ENCODE peak calls at places on chromosome 21, in four cellular contexts. One of them, this sample, is unnamed. For H3K9me3, the result is how much of the 10 kb centered on the place peaks cover.

GRCh38 chr21:16058896-16059295 is 329.1 kb downstream of the USP25 start:
- DNase-seq in hepatocyte: no peak
- DNase-seq in HCT116: no peak
- DNase-seq in MM.1S: no peak
- DNase-seq in this sample: no peak

GRCh38 chr21:34946385-34947121 is 102.5 kb downstream of the RUNX1 start:
- DNase-seq in hepatocyte: no peak
- DNase-seq in HCT116: no peak
- DNase-seq in MM.1S: no peak
- DNase-seq in this sample: peak

GRCh38 chr21:42311160-42311559 is 4.0 kb downstream of the TFF3 start:
- DNase-seq in hepatocyte: no peak
- DNase-seq in HCT116: no peak
- DNase-seq in MM.1S: no peak
- DNase-seq in this sample: no peak

GRCh38 chr21:29526545-29526944 is 227.8 kb downstream of the BACH1 start:
- DNase-seq in hepatocyte: no peak
- DNase-seq in HCT116: no peak
- DNase-seq in MM.1S: no peak
- DNase-seq in this sample: peak

GRCh38 chr21:28602581-28602980 is 390.1 kb downstream of the LTN1 start:
- DNase-seq in hepatocyte: no peak
- DNase-seq in HCT116: no peak
- DNase-seq in MM.1S: no peak
- DNase-seq in this sample: no peak

GRCh38 chr21:41890355-41890754 is 11.2 kb upstream of the PRDM15 start:
- DNase-seq in hepatocyte: no peak
- DNase-seq in HCT116: no peak
- DNase-seq in MM.1S: no peak
- DNase-seq in this sample: no peak

GRCh38 chr21:41217656-41218380 is 49.9 kb downstream of the BACE2 start:
- DNase-seq in hepatocyte: peak
- DNase-seq in HCT116: no peak
- DNase-seq in MM.1S: no peak
- DNase-seq in this sample: no peak

GRCh38 chr21:32538147-32538792 is 47.1 kb downstream of the TCP10L start:
- DNase-seq in hepatocyte: no peak
- DNase-seq in HCT116: no peak
- DNase-seq in MM.1S: peak
- DNase-seq in this sample: no peak

GRCh38 chr21:17372200-17372599 is 140.6 kb upstream of the CXADR start:
- DNase-seq in hepatocyte: no peak
- DNase-seq in HCT116: no peak
- DNase-seq in MM.1S: no peak
- DNase-seq in this sample: no peak

GRCh38 chr21:41895643-41896493 is 16.7 kb upstream of the PRDM15 start:
- DNase-seq in hepatocyte: no peak
- DNase-seq in HCT116: no peak
- DNase-seq in MM.1S: no peak
- DNase-seq in this sample: peak

GRCh38 chr21:20739421-20739820 is 258.8 kb upstream of the NCAM2 start:
- DNase-seq in hepatocyte: no peak
- DNase-seq in HCT116: no peak
- DNase-seq in MM.1S: peak
- DNase-seq in this sample: no peak

GRCh38 chr21:42243026-42243425 is 24.1 kb downstream of the ABCG1 start:
- DNase-seq in hepatocyte: no peak
- DNase-seq in HCT116: no peak
- DNase-seq in MM.1S: no peak
- DNase-seq in this sample: peak

GRCh38 chr21:45260191-45260795 is 27.4 kb downstream of the POFUT2 start:
- DNase-seq in hepatocyte: no peak
- DNase-seq in HCT116: no peak
- DNase-seq in MM.1S: no peak
- DNase-seq in this sample: no peak
- TF ChIP-seq EZH2phosphoT487 in hepatocyte: no peak
- TF ChIP-seq EZH2phosphoT487 in HCT116: no peak
- TF ChIP-seq EZH2phosphoT487 in MM.1S: no peak
- TF ChIP-seq EZH2phosphoT487 in this sample: no peak

GRCh38 chr21:36710729-36711048 is 11.8 kb downstream of the SIM2 start:
- DNase-seq in hepatocyte: no peak
- DNase-seq in HCT116: no peak
- DNase-seq in MM.1S: no peak
- DNase-seq in this sample: peak

GRCh38 chr21:36716836-36717235 is 17.9 kb downstream of the SIM2 start:
- DNase-seq in hepatocyte: no peak
- DNase-seq in HCT116: no peak
- DNase-seq in MM.1S: no peak
- DNase-seq in this sample: no peak

GRCh38 chr21:36716387-36716786 is 17.5 kb downstream of the SIM2 start:
- DNase-seq in hepatocyte: no peak
- DNase-seq in HCT116: no peak
- DNase-seq in MM.1S: no peak
- DNase-seq in this sample: no peak

GRCh38 chr21:36709868-36710728 is 11.2 kb downstream of the SIM2 start:
- DNase-seq in hepatocyte: no peak
- DNase-seq in HCT116: no peak
- DNase-seq in MM.1S: no peak
- DNase-seq in this sample: no peak

DNA sequence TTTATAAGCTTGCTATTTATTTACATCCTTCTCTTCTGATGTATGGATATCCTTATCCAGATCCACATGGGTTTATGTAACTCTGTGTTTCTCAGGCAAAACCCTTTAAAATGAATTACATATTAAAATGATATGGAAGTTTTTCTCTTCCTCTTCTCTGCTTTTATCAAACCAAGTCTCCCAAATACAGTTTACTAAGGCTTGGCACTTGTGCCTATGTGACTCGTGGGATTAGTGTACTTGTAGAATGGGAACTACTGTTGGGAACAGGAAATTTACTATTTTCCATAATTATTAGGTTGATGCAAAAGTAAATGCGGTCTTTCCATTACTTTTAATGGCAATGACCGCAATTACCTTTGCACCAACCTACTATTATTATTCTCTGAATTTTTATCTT is 14.8 kb downstream of the SIM2 start:
- DNase-seq in hepatocyte: no peak
- DNase-seq in HCT116: no peak
- DNase-seq in MM.1S: no peak
- DNase-seq in this sample: no peak
- H3K9me3 ChIP-seq in hepatocyte: under half
- H3K9me3 ChIP-seq in HCT116: under half
- H3K9me3 ChIP-seq in MM.1S: under half
- H3K9me3 ChIP-seq in this sample: under half

GRCh38 chr21:45026066-45026745 is 48.2 kb upstream of the ADARB1 start:
- DNase-seq in hepatocyte: no peak
- DNase-seq in HCT116: no peak
- DNase-seq in MM.1S: no peak
- DNase-seq in this sample: no peak

GRCh38 chr21:45029968-45030636 is 44.3 kb upstream of the ADARB1 start:
- DNase-seq in hepatocyte: peak
- DNase-seq in HCT116: no peak
- DNase-seq in MM.1S: no peak
- DNase-seq in this sample: no peak

GRCh38 chr21:45029298-45029967 is 44.9 kb upstream of the ADARB1 start:
- DNase-seq in hepatocyte: peak
- DNase-seq in HCT116: no peak
- DNase-seq in MM.1S: no peak
- DNase-seq in this sample: no peak

GRCh38 chr21:45027241-45028196 is 46.9 kb upstream of the ADARB1 start:
- DNase-seq in hepatocyte: peak
- DNase-seq in HCT116: no peak
- DNase-seq in MM.1S: no peak
- DNase-seq in this sample: no peak

DNA sequence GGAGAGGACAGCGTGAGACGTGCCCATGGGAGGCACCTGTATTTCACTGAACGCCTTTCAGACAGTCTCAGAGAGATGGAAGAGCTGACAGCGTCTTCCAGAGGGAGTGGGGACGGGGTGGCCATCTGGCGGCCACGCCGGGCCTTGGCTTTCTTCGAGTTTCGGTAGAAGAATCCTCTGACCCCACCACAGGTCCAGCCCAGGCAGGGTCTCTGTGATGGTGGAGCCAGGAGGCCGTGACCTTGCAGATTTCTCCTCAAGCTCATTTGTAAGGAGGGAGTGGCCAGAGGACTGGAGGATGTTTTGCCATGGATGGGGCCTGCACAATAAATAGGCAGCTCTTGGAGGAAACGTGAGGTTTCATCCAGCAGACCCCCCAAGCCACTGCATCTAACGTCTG is 47.5 kb upstream of the ADARB1 start:
- DNase-seq in hepatocyte: peak
- DNase-seq in HCT116: no peak
- DNase-seq in MM.1S: no peak
- DNase-seq in this sample: no peak
- TF ChIP-seq CTCF in hepatocyte: no peak
- TF ChIP-seq CTCF in HCT116: no peak
- TF ChIP-seq CTCF in MM.1S: no peak
- TF ChIP-seq CTCF in this sample: no peak

GRCh38 chr21:38766987-38767722 is 38.6 kb upstream of the ETS2 start:
- DNase-seq in hepatocyte: no peak
- DNase-seq in HCT116: no peak
- DNase-seq in MM.1S: peak
- DNase-seq in this sample: peak
- TF ChIP-seq EZH2phosphoT487 in hepatocyte: no peak
- TF ChIP-seq EZH2phosphoT487 in HCT116: no peak
- TF ChIP-seq EZH2phosphoT487 in MM.1S: peak
- TF ChIP-seq EZH2phosphoT487 in this sample: no peak

DNA sequence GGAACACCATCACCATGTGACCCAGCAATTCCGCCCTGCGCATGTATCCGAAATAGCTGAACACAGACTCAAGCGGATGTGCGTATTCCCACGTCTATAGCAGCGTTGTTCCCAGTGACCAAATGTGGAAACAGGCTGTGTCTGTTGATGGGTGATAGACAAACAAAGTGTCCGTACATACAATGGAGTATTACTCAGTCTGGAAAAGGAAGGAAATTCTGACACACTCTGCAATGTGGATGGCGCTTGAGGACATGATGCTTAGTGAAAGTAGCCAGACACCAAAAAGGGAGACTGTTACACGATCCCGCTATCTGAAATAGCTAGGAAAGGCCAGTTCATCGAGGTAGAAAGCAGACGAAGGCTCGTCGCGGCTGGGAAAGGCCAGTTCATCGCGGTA is 25.8 kb downstream of the PDXK start:
- DNase-seq in hepatocyte: no peak
- DNase-seq in HCT116: no peak
- DNase-seq in MM.1S: no peak
- DNase-seq in this sample: no peak
- H3K9me3 ChIP-seq in hepatocyte: under half
- H3K9me3 ChIP-seq in HCT116: under half
- H3K9me3 ChIP-seq in MM.1S: under half
- H3K9me3 ChIP-seq in this sample: under half

GRCh38 chr21:14947613-14948160 is 117.1 kb downstream of the NRIP1 start:
- DNase-seq in hepatocyte: no peak
- DNase-seq in HCT116: no peak
- DNase-seq in MM.1S: no peak
- DNase-seq in this sample: no peak
- TF ChIP-seq CTCF in hepatocyte: no peak
- TF ChIP-seq CTCF in HCT116: no peak
- TF ChIP-seq CTCF in MM.1S: no peak
- TF ChIP-seq CTCF in this sample: no peak

GRCh38 chr21:31349208-31349607 is 5.1 kb upstream of the TIAM1 start:
- DNase-seq in hepatocyte: no peak
- DNase-seq in HCT116: no peak
- DNase-seq in MM.1S: no peak
- DNase-seq in this sample: no peak

GRCh38 chr21:31352841-31353240 is 8.8 kb upstream of the TIAM1 start:
- DNase-seq in hepatocyte: no peak
- DNase-seq in HCT116: no peak
- DNase-seq in MM.1S: no peak
- DNase-seq in this sample: no peak

GRCh38 chr21:31351973-31352372 is 7.9 kb upstream of the TIAM1 start:
- DNase-seq in hepatocyte: no peak
- DNase-seq in HCT116: no peak
- DNase-seq in MM.1S: no peak
- DNase-seq in this sample: no peak

GRCh38 chr21:31354122-31354521 is 10.1 kb upstream of the TIAM1 start:
- DNase-seq in hepatocyte: no peak
- DNase-seq in HCT116: peak
- DNase-seq in MM.1S: no peak
- DNase-seq in this sample: no peak

GRCh38 chr21:31351438-31351837 is 7.4 kb upstream of the TIAM1 start:
- DNase-seq in hepatocyte: peak
- DNase-seq in HCT116: no peak
- DNase-seq in MM.1S: no peak
- DNase-seq in this sample: no peak
- TF ChIP-seq EZH2phosphoT487 in hepatocyte: no peak
- TF ChIP-seq EZH2phosphoT487 in HCT116: no peak
- TF ChIP-seq EZH2phosphoT487 in MM.1S: no peak
- TF ChIP-seq EZH2phosphoT487 in this sample: no peak

DNA sequence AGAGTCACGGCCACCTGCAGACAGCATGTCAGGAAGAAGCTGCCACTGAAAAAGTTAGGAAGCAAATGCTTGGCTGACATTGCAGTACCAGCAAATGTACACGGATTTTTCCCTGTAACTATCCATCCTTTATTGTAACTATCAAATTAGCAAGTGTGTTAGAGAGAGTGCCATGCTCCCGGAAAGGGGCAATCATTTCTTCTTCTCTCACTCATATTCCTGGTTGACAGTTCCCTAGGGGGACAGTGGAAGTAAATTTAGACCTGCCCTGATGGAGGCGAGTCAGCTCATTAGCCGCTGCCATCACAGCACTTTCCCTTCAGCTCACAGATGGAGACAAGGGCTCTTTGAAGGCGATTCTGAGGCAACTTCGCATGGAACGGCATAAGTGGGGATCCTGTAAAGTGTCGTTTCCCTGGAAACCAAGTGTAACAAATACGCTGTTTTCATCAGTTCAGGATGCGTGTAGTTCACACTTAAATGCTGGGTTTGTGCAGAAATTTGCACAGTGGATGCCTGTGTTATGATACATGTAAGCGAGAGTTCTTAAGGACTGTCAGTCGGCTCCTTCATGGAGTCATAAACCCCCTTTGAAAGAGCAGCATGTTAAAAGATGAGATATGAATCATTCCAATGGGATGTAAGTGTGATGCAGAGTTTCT is 114.5 kb upstream of the TMPRSS15 start:
- DNase-seq in hepatocyte: no peak
- DNase-seq in HCT116: no peak
- DNase-seq in MM.1S: no peak
- DNase-seq in this sample: no peak
- H3K9me3 ChIP-seq in hepatocyte: under half
- H3K9me3 ChIP-seq in HCT116: under half
- H3K9me3 ChIP-seq in MM.1S: under half
- H3K9me3 ChIP-seq in this sample: under half

GRCh38 chr21:27213328-27213727 is 246.4 kb upstream of the ADAMTS5 start:
- DNase-seq in hepatocyte: no peak
- DNase-seq in HCT116: no peak
- DNase-seq in MM.1S: no peak
- DNase-seq in this sample: no peak
- TF ChIP-seq CTCF in hepatocyte: peak
- TF ChIP-seq CTCF in HCT116: no peak
- TF ChIP-seq CTCF in MM.1S: no peak
- TF ChIP-seq CTCF in this sample: no peak

This sample was measured in OCI-LY7.